ENCODE peak calls at places on chromosome 1, in six cellular contexts. One of them, this sample, is unnamed.

GRCh38 chr1:212302745-212303383 is 17.7 kb downstream of the PPP2R5A start:
- DNase-seq in caudate nucleus: no peak
- DNase-seq in NCI-H774: no peak
- DNase-seq in GM06990: no peak
- DNase-seq in GM23338: no peak
- DNase-seq in stimulated activated CD8-positive, alpha-beta memory T cell treated with anti-CD3 and anti-CD28 coated beads, Interleukin-4, amount 100 ng/mL, for 24 hours: no peak
- DNase-seq in this sample: no peak

GRCh38 chr1:45892068-45892785 is 88.8 kb downstream of the MAST2 start:
- DNase-seq in caudate nucleus: no peak
- DNase-seq in NCI-H774: no peak
- DNase-seq in GM06990: no peak
- DNase-seq in GM23338: no peak
- DNase-seq in stimulated activated CD8-positive, alpha-beta memory T cell treated with anti-CD3 and anti-CD28 coated beads, Interleukin-4, amount 100 ng/mL, for 24 hours: no peak
- DNase-seq in this sample: no peak

GRCh38 chr1:162035241-162035640 is 11.6 kb upstream of the OLFML2B start:
- DNase-seq in caudate nucleus: no peak
- DNase-seq in NCI-H774: peak; percentile 17
- DNase-seq in GM06990: no peak
- DNase-seq in GM23338: no peak
- DNase-seq in stimulated activated CD8-positive, alpha-beta memory T cell treated with anti-CD3 and anti-CD28 coated beads, Interleukin-4, amount 100 ng/mL, for 24 hours: no peak
- DNase-seq in this sample: no peak

GRCh38 chr1:192927496-192927895 is 118.7 kb downstream of the RGS2 start:
- DNase-seq in caudate nucleus: no peak
- DNase-seq in NCI-H774: no peak
- DNase-seq in GM06990: no peak
- DNase-seq in GM23338: no peak
- DNase-seq in stimulated activated CD8-positive, alpha-beta memory T cell treated with anti-CD3 and anti-CD28 coated beads, Interleukin-4, amount 100 ng/mL, for 24 hours: no peak
- DNase-seq in this sample: no peak

GRCh38 chr1:45880930-45881329 is 77.5 kb downstream of the MAST2 start:
- DNase-seq in caudate nucleus: no peak
- DNase-seq in NCI-H774: no peak
- DNase-seq in GM06990: no peak
- DNase-seq in GM23338: no peak
- DNase-seq in stimulated activated CD8-positive, alpha-beta memory T cell treated with anti-CD3 and anti-CD28 coated beads, Interleukin-4, amount 100 ng/mL, for 24 hours: no peak
- DNase-seq in this sample: no peak

GRCh38 chr1:5988596-5989285 is 3.5 kb downstream of the NPHP4 start:
- DNase-seq in caudate nucleus: no peak
- DNase-seq in NCI-H774: no peak
- DNase-seq in GM06990: no peak
- DNase-seq in GM23338: no peak
- DNase-seq in stimulated activated CD8-positive, alpha-beta memory T cell treated with anti-CD3 and anti-CD28 coated beads, Interleukin-4, amount 100 ng/mL, for 24 hours: no peak
- DNase-seq in this sample: no peak

GRCh38 chr1:31765041-31765467 is 914 bp upstream of the ADGRB2 start:
- DNase-seq in caudate nucleus: no peak
- DNase-seq in NCI-H774: no peak
- DNase-seq in GM06990: no peak
- DNase-seq in GM23338: peak; percentile 69
- DNase-seq in stimulated activated CD8-positive, alpha-beta memory T cell treated with anti-CD3 and anti-CD28 coated beads, Interleukin-4, amount 100 ng/mL, for 24 hours: no peak
- DNase-seq in this sample: peak; percentile 82

GRCh38 chr1:162357681-162358266 is 18.9 kb downstream of the SPATA46 start:
- DNase-seq in caudate nucleus: no peak
- DNase-seq in NCI-H774: peak; percentile 3
- DNase-seq in GM06990: no peak
- DNase-seq in GM23338: peak; percentile 88
- DNase-seq in stimulated activated CD8-positive, alpha-beta memory T cell treated with anti-CD3 and anti-CD28 coated beads, Interleukin-4, amount 100 ng/mL, for 24 hours: no peak
- DNase-seq in this sample: peak; percentile 18

GRCh38 chr1:56788102-56788501 is 31.1 kb downstream of the FYB2 start:
- DNase-seq in caudate nucleus: no peak
- DNase-seq in NCI-H774: peak; percentile 21
- DNase-seq in GM06990: no peak
- DNase-seq in GM23338: no peak
- DNase-seq in stimulated activated CD8-positive, alpha-beta memory T cell treated with anti-CD3 and anti-CD28 coated beads, Interleukin-4, amount 100 ng/mL, for 24 hours: no peak
- DNase-seq in this sample: no peak

GRCh38 chr1:159900086-159900680 is at the start of gene CFAP45:
- DNase-seq in caudate nucleus: no peak
- DNase-seq in NCI-H774: peak; percentile 88
- DNase-seq in GM06990: peak; percentile 44
- DNase-seq in GM23338: peak; percentile 97
- DNase-seq in stimulated activated CD8-positive, alpha-beta memory T cell treated with anti-CD3 and anti-CD28 coated beads, Interleukin-4, amount 100 ng/mL, for 24 hours: no peak
- DNase-seq in this sample: peak; percentile 99

GRCh38 chr1:189212606-189213005 is 1265.1 kb downstream of the BRINP3 start:
- DNase-seq in caudate nucleus: no peak
- DNase-seq in NCI-H774: no peak
- DNase-seq in GM06990: no peak
- DNase-seq in GM23338: no peak
- DNase-seq in stimulated activated CD8-positive, alpha-beta memory T cell treated with anti-CD3 and anti-CD28 coated beads, Interleukin-4, amount 100 ng/mL, for 24 hours: no peak
- DNase-seq in this sample: no peak

GRCh38 chr1:160781914-160782689 is 13.9 kb upstream of the LY9 start:
- DNase-seq in caudate nucleus: no peak
- DNase-seq in NCI-H774: no peak
- DNase-seq in GM06990: peak; percentile 68
- DNase-seq in GM23338: no peak
- DNase-seq in stimulated activated CD8-positive, alpha-beta memory T cell treated with anti-CD3 and anti-CD28 coated beads, Interleukin-4, amount 100 ng/mL, for 24 hours: no peak
- DNase-seq in this sample: no peak

GRCh38 chr1:234960722-234961467 is 167.7 kb downstream of the TOMM20 start:
- DNase-seq in caudate nucleus: no peak
- DNase-seq in NCI-H774: peak; percentile 49
- DNase-seq in GM06990: no peak
- DNase-seq in GM23338: no peak
- DNase-seq in stimulated activated CD8-positive, alpha-beta memory T cell treated with anti-CD3 and anti-CD28 coated beads, Interleukin-4, amount 100 ng/mL, for 24 hours: no peak
- DNase-seq in this sample: no peak

GRCh38 chr1:151935154-151935553 is 25.8 kb upstream of the THEM4 start:
- DNase-seq in caudate nucleus: no peak
- DNase-seq in NCI-H774: no peak
- DNase-seq in GM06990: no peak
- DNase-seq in GM23338: peak; percentile 19
- DNase-seq in stimulated activated CD8-positive, alpha-beta memory T cell treated with anti-CD3 and anti-CD28 coated beads, Interleukin-4, amount 100 ng/mL, for 24 hours: no peak
- DNase-seq in this sample: no peak

GRCh38 chr1:23650344-23650990 is 41.1 kb upstream of the RPL11 start:
- DNase-seq in caudate nucleus: no peak
- DNase-seq in NCI-H774: no peak
- DNase-seq in GM06990: no peak
- DNase-seq in GM23338: no peak
- DNase-seq in stimulated activated CD8-positive, alpha-beta memory T cell treated with anti-CD3 and anti-CD28 coated beads, Interleukin-4, amount 100 ng/mL, for 24 hours: no peak
- DNase-seq in this sample: no peak